ENCODE peak calls at places on chromosomes 11 and 22, in seven cellular contexts. C, W, Q, O, X, F and U are unnamed samples.

GRCh38 chr22:35961480-35961902 is 67.1 kb downstream of the RBFOX2 start:
- DNase-seq in C (peak), W (peak), Q (peak), O (peak), X (no peak), F (peak), U (peak)

GRCh38 chr11:121591405-121592033 is 138.8 kb upstream of the SORL1-AS1 start:
- DNase-seq in C (peak), W (peak), Q (peak), O (peak), X (peak), F (peak), U (peak)

GRCh38 chr11:73141031-73141308 is 1.1 kb downstream of the FCHSD2 start:
- DNase-seq in C (peak), W (no peak), Q (no peak), O (no peak), X (peak), F (peak), U (no peak)

GRCh38 chr11:64854534-64855502 is 10.4 kb upstream of the CDC42BPG start:
- DNase-seq in C (peak), W (peak), Q (peak), O (peak), X (peak), F (peak), U (peak)

GRCh38 chr22:43039800-43040199 is 24.9 kb upstream of the PACSIN2 start:
- DNase-seq in C (no peak), W (no peak), Q (no peak), O (no peak), X (peak), F (no peak), U (no peak)

GRCh38 chr11:44484211-44484610 is 81.3 kb upstream of the CD82 start:
- DNase-seq in C (no peak), W (peak), Q (no peak), O (peak), X (peak), F (peak), U (no peak)

GRCh38 chr22:26168199-26168915 is 905 bp upstream of the SEZ6L start:
- DNase-seq in C (no peak), W (no peak), Q (no peak), O (no peak), X (no peak), F (no peak), U (no peak)

GRCh38 chr11:38446336-38446735 is 1848.3 kb upstream of the RAG2 start:
- DNase-seq in C (no peak), W (no peak), Q (no peak), O (no peak), X (no peak), F (peak), U (no peak)

GRCh38 chr11:121023848-121024751 is at the start of gene TBCEL:
- DNase-seq in C (peak), W (peak), Q (peak), O (peak), X (peak), F (peak), U (peak)

GRCh38 chr11:100890779-100891178 is 203.7 kb downstream of the ARHGAP42 start:
- DNase-seq in C (no peak), W (peak), Q (peak), O (peak), X (no peak), F (peak), U (peak)

GRCh38 chr22:29255064-29255621 is 12.6 kb downstream of the RHBDD3 start:
- DNase-seq in C (no peak), W (no peak), Q (no peak), O (no peak), X (no peak), F (no peak), U (no peak)

GRCh38 chr22:44384563-44384940 is 71.8 kb upstream of the SHISAL1 start:
- DNase-seq in C (no peak), W (no peak), Q (no peak), O (no peak), X (no peak), F (no peak), U (no peak)

GRCh38 chr22:42281284-42281683 is 10.8 kb upstream of the TCF20 start:
- DNase-seq in C (no peak), W (no peak), Q (no peak), O (no peak), X (no peak), F (no peak), U (no peak)

GRCh38 chr11:69476715-69477025 is 4.8 kb upstream of the LINC01488 start:
- DNase-seq in C (no peak), W (no peak), Q (no peak), O (no peak), X (no peak), F (no peak), U (no peak)

GRCh38 chr22:46110215-46110614 is 40.1 kb upstream of the PPARA start:
- DNase-seq in C (no peak), W (peak), Q (no peak), O (no peak), X (peak), F (no peak), U (no peak)

GRCh38 chr22:33728847-33729246 is 191.4 kb downstream of the LARGE1 start:
- DNase-seq in C (no peak), W (no peak), Q (no peak), O (no peak), X (no peak), F (no peak), U (no peak)

GRCh38 chr11:26541870-26542269 is 30.2 kb downstream of the MUC15 start:
- DNase-seq in C (no peak), W (no peak), Q (no peak), O (no peak), X (no peak), F (no peak), U (no peak)

GRCh38 chr11:8652140-8652539 is 30.3 kb downstream of the TRIM66 start:
- DNase-seq in C (peak), W (peak), Q (peak), O (peak), X (no peak), F (peak), U (peak)

GRCh38 chr22:29727248-29727551 is 7.4 kb downstream of the CABP7 start:
- DNase-seq in C (no peak), W (peak), Q (peak), O (no peak), X (peak), F (peak), U (no peak)

GRCh38 chr11:62124186-62125113 is 639 bp downstream of the INCENP start:
- DNase-seq in C (peak), W (peak), Q (no peak), O (peak), X (peak), F (peak), U (no peak)

GRCh38 chr11:102110761-102111010 is 439 bp downstream of the YAP1 start:
- DNase-seq in C (peak), W (no peak), Q (peak), O (no peak), X (no peak), F (no peak), U (no peak)

GRCh38 chr11:69352715-69353325 is 58.9 kb downstream of the MYEOV start:
- DNase-seq in C (peak), W (peak), Q (peak), O (peak), X (no peak), F (peak), U (peak)

GRCh38 chr11:63901660-63902059 is 15.3 kb downstream of the RCOR2 start:
- DNase-seq in C (no peak), W (peak), Q (no peak), O (no peak), X (peak), F (peak), U (no peak)

GRCh38 chr11:83819936-83820549 is 533.9 kb upstream of the CCDC90B start:
- DNase-seq in C (peak), W (peak), Q (peak), O (peak), X (peak), F (peak), U (peak)
- TF ChIP-seq CTCF in C (peak), W (peak), Q (peak), O (peak), X (peak), F (peak), U (peak)

GRCh38 chr11:12404461-12404860 is 27.1 kb downstream of the PARVA start:
- DNase-seq in C (no peak), W (no peak), Q (no peak), O (no peak), X (no peak), F (no peak), U (no peak)
- TF ChIP-seq CTCF in C (no peak), W (no peak), Q (no peak), O (no peak), X (no peak), F (no peak), U (no peak)

DNA sequence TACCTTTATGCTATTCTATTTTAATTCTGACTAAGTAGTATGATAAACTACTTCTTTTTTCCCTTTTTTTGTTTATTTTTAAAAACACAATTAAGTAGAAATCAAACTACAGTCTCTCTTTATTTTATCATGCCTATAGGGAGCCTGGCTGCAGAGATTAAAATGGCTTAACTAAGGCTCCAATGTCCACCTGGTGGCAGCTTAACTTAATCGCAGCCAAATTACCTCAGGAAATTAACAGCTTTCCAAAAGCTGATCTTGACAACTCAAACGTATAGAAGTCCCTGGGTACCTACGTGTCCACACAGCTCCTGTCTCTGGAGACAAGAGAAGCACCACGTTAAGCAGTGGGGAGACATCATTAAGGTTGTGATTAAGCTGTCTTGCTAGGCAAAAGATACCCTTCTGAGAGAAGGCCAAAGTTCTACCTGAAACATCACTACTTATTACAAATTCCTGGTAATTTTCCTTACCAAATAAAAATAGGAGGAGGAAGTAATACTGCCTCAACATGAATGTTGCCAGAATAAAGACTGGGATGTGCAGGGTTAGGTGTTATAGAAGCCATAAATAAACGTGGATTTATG is 63.2 kb upstream of the SNX19 start:
- DNase-seq in C (peak), W (peak), Q (peak), O (peak), X (peak), F (peak), U (peak)
- TF ChIP-seq CTCF in C (peak), W (peak), Q (peak), O (peak), X (peak), F (peak), U (peak)

DNA sequence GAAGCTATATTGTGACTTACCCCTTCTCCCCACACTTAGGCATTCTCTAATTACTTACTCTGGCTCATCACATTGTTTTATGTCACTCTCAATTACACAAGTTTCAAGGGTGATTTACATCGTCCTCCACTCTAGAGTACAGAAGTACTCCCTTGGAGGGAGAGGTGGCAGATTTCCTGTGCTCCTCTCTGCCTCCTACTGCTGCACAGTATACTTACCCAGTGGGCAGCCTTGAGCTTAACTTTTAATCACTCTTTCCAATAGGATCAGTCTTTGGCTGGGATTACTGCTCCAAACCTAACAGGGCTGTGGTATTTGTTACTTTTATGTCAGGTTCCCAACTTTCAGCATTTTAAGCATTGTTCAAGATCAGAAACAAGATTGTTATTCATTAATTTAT is 211.5 kb downstream of the AASDHPPT start:
- DNase-seq in C (no peak), W (no peak), Q (no peak), O (no peak), X (no peak), F (no peak), U (no peak)
- TF ChIP-seq CTCF in C (no peak), W (no peak), Q (no peak), O (no peak), X (no peak), F (no peak), U (no peak)

GRCh38 chr11:122652495-122652894 is 3.0 kb upstream of the UBASH3B start:
- DNase-seq in C (no peak), W (no peak), Q (no peak), O (no peak), X (no peak), F (no peak), U (no peak)

GRCh38 chr11:122656631-122657101 is 1.1 kb downstream of the UBASH3B start:
- DNase-seq in C (peak), W (no peak), Q (no peak), O (peak), X (peak), F (peak), U (no peak)

GRCh38 chr11:122655527-122656072 is at the start of gene UBASH3B:
- DNase-seq in C (peak), W (peak), Q (peak), O (peak), X (peak), F (peak), U (no peak)

GRCh38 chr11:122656073-122656630 is 630 bp downstream of the UBASH3B start:
- DNase-seq in C (peak), W (peak), Q (no peak), O (peak), X (peak), F (peak), U (no peak)

GRCh38 chr11:122653911-122654310 is 1.6 kb upstream of the UBASH3B start:
- DNase-seq in C (no peak), W (no peak), Q (no peak), O (no peak), X (no peak), F (peak), U (no peak)
- TF ChIP-seq CTCF in C (no peak), W (peak), Q (no peak), O (no peak), X (no peak), F (peak), U (peak)

DNA sequence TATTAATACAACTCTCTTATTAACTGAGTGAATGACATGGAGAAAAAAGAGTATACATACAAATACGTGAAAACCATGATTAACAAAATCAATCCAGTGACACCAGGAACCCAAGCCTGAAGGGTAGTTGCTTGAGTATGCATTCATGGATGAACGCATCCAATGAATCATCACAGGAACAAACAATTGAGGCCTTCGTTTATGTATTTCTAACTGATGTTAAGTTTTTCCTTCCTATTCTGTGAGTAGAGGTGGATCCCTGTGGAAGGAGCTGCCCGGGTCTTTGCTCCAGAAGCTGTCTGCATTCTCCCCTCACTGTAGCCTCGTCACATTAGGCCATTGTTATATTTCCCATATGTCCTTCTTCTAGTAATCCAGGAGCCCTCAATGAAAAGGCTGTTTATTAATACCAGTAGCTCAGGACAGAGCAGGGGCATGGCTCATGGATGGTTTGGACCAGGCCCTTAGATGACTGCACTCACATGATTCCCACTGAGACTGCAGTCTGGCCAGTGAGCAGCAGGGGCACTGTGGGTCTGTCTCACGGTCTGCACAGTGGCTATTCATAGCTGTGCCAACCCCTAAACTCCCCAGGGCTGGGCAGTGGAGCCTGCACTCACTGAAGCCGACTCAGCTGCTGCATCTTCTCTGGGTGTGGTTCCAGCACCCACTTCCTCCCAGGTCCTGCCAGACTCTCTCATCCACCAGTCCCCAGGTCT is 128.1 kb upstream of the TOP3B start:
- DNase-seq in C (peak), W (peak), Q (peak), O (peak), X (peak), F (peak), U (peak)
- TF ChIP-seq CTCF in C (peak), W (peak), Q (peak), O (peak), X (peak), F (peak), U (peak)

DNA sequence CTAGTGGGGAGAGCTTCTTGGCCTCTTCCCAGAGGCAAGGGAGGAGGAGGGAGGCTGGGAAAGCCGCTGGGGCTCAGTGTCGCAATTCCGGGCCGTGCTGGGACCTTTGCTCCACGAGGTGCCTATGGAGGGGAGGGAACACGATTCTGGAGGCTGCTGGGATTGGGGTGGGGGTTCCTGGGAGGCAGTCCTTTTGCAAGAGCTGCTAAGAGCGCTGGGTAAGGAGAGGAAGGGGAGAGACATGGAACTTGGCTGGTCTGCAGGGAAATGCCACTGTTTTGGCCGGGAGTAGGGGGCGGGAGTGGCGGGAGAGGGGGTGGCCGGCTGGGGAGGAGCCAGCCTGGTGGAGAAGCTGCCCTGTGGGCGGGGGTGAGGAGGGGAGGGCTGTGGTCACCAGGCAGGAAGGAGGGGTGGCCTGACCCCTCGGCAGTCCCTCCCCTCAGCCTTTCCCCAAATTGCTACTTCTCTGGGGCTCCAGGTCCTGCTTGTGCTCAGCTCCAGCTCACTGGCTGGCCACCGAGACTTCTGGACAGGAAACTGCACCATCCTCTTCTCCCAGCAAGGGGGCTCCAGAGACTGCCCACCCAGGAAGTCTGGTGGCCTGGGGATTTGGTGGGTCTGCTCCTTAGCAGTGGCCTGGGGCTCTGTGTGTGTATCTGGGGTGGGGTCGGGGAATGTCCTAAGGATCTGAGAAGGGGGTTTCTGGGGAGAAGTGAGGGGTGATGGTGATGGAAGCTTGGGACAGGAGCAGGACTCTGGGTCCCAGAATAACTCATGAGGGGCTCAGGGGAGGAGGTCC is at the start of gene NR1H3:
- DNase-seq in C (peak), W (peak), Q (peak), O (peak), X (peak), F (peak), U (no peak)
- TF ChIP-seq CTCF in C (peak), W (peak), Q (peak), O (peak), X (peak), F (peak), U (peak)

DNA sequence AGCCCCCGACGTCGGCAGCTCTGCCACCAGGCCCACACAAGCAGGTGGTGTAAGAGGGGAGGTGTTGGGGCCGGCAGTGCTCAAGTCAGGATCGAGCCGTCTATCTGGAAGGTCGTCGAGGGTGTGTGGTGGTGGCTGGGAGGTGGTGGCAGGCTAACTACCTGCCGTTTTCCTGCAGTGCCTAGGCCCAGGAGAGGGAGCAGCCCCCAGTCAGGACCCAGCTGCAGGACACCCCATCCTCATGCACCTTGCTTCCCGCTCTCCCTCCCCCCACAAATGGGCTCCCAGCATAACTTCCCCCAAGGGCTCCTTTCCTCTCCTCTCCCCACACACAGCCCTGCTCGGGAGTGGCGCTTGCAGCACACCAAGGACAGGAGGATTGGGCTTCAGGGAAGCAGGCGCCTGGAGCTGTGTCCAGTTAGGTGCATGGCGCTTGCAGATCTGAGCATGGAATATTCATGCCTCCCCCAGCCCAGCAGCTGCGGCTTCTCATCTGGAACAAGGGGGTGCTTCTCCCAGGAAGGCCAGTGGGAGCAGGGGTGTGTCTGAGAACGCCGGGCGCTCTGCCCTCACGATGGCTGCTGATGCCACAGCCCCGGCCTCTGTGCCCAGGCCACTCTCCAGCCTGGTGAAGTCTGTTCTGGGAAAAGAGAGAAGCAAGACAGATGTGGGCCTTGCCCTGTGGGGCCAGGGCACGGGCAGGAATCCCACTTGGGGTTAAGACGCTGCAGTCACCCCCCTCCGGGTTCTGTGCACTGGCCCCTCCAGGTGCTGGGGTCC is 127.7 kb downstream of the IGLL1 start:
- DNase-seq in C (no peak), W (no peak), Q (no peak), O (no peak), X (no peak), F (no peak), U (no peak)
- TF ChIP-seq CTCF in C (no peak), W (no peak), Q (no peak), O (no peak), X (no peak), F (no peak), U (no peak)

GRCh38 chr11:5004429-5005274 is 10.0 kb downstream of the OR51L1 start:
- DNase-seq in C (peak), W (peak), Q (peak), O (peak), X (peak), F (peak), U (peak)
- TF ChIP-seq CTCF in C (peak), W (peak), Q (peak), O (peak), X (peak), F (peak), U (peak)